ENCODE peak calls at places on chromosomes 11 and 22, in eight cellular contexts. P, O, F, V, M, E, I and B are unnamed samples.

GRCh38 chr11:116404143-116404800 is 368.5 kb downstream of the BUD13 start:
- DNase-seq in P (no peak), O (no peak), F (no peak), V (no peak), M (no peak), E (no peak), I (no peak), B (no peak)

GRCh38 chr11:112725636-112726035 is 235.6 kb upstream of the NCAM1 start:
- DNase-seq in P (no peak), O (no peak), F (no peak), V (no peak), M (no peak), E (no peak), I (no peak), B (no peak)

GRCh38 chr11:16261836-16262644 is 94.3 kb downstream of the SOX6 start:
- DNase-seq in P (no peak), O (no peak), F (no peak), V (no peak), M (no peak), E (no peak), I (no peak), B (peak)

GRCh38 chr22:49571326-49571725 is 256.3 kb downstream of the BRD1 start:
- DNase-seq in P (no peak), O (no peak), F (no peak), V (no peak), M (no peak), E (no peak), I (no peak), B (no peak)

GRCh38 chr11:77345621-77346020 is 44.1 kb upstream of the GDPD4 start:
- DNase-seq in P (no peak), O (no peak), F (no peak), V (no peak), M (no peak), E (no peak), I (no peak), B (no peak)

GRCh38 chr11:13635290-13635689 is 33.2 kb upstream of the FAR1 start:
- DNase-seq in P (no peak), O (no peak), F (no peak), V (no peak), M (no peak), E (no peak), I (no peak), B (no peak)

GRCh38 chr11:112785717-112786116 is 175.5 kb upstream of the NCAM1 start:
- DNase-seq in P (peak), O (no peak), F (no peak), V (no peak), M (no peak), E (no peak), I (no peak), B (no peak)

GRCh38 chr11:19326499-19326898 is 85.8 kb upstream of the E2F8 start:
- DNase-seq in P (no peak), O (no peak), F (no peak), V (no peak), M (no peak), E (no peak), I (no peak), B (peak)

GRCh38 chr11:46300270-46300669 is 22.8 kb downstream of the CREB3L1 start:
- DNase-seq in P (no peak), O (no peak), F (no peak), V (no peak), M (no peak), E (no peak), I (no peak), B (no peak)

GRCh38 chr11:83751041-83751440 is 464.9 kb upstream of the CCDC90B start:
- DNase-seq in P (no peak), O (no peak), F (no peak), V (no peak), M (no peak), E (no peak), I (no peak), B (no peak)

GRCh38 chr22:45317551-45318167 is 7.9 kb downstream of the FAM118A start:
- DNase-seq in P (peak), O (peak), F (no peak), V (no peak), M (no peak), E (no peak), I (peak), B (peak)

GRCh38 chr11:79366218-79366617 is 74.6 kb downstream of the TENM4 start:
- DNase-seq in P (no peak), O (no peak), F (no peak), V (no peak), M (no peak), E (no peak), I (no peak), B (no peak)

GRCh38 chr11:13314676-13315394 is 37.2 kb downstream of the BMAL1 start:
- DNase-seq in P (no peak), O (no peak), F (no peak), V (no peak), M (no peak), E (no peak), I (no peak), B (no peak)

GRCh38 chr11:5004429-5005274 is 10.0 kb downstream of the OR51L1 start:
- DNase-seq in P (peak), O (peak), F (peak), V (no peak), M (no peak), E (no peak), I (no peak), B (peak)

GRCh38 chr11:130947058-130947457 is 30.8 kb upstream of the SNX19 start:
- DNase-seq in P (no peak), O (no peak), F (no peak), V (no peak), M (no peak), E (no peak), I (no peak), B (no peak)

GRCh38 chr11:60193687-60194433 is 11.0 kb upstream of the MS4A6A start:
- DNase-seq in P (peak), O (peak), F (peak), V (peak), M (peak), E (no peak), I (peak), B (peak)

GRCh38 chr11:47161890-47162289 is 14.8 kb downstream of the ARFGAP2 start:
- DNase-seq in P (no peak), O (no peak), F (no peak), V (no peak), M (no peak), E (no peak), I (no peak), B (no peak)

GRCh38 chr11:11170352-11171084 is 182.5 kb downstream of the CSNK2A3 start:
- DNase-seq in P (no peak), O (no peak), F (no peak), V (no peak), M (no peak), E (no peak), I (no peak), B (no peak)

GRCh38 chr22:19943665-19944026 is 2.0 kb upstream of the TXNRD2 start:
- DNase-seq in P (no peak), O (peak), F (no peak), V (no peak), M (no peak), E (no peak), I (no peak), B (no peak)

GRCh38 chr11:78801161-78801884 is 226.7 kb upstream of the NARS2 start:
- DNase-seq in P (peak), O (no peak), F (no peak), V (no peak), M (no peak), E (no peak), I (no peak), B (peak)

GRCh38 chr11:95068549-95068948 is 1.8 kb downstream of the SRSF8 start:
- DNase-seq in P (peak), O (peak), F (peak), V (peak), M (no peak), E (peak), I (peak), B (peak)

GRCh38 chr11:32884770-32885384 is 7.7 kb upstream of the QSER1 start:
- DNase-seq in P (no peak), O (no peak), F (no peak), V (no peak), M (no peak), E (no peak), I (no peak), B (peak)

GRCh38 chr11:45282070-45282469 is 4.1 kb downstream of the SYT13 start:
- DNase-seq in P (no peak), O (no peak), F (no peak), V (peak), M (no peak), E (no peak), I (no peak), B (peak)

GRCh38 chr22:47807506-47807905 is 1045.1 kb downstream of the TBC1D22A start:
- DNase-seq in P (no peak), O (no peak), F (no peak), V (no peak), M (no peak), E (no peak), I (no peak), B (no peak)

GRCh38 chr11:87391501-87391900 is 353.8 kb downstream of the TMEM135 start:
- DNase-seq in P (no peak), O (no peak), F (no peak), V (no peak), M (no peak), E (no peak), I (no peak), B (no peak)

GRCh38 chr11:128886401-128887119 is 4.6 kb upstream of the KCNJ5 start:
- DNase-seq in P (no peak), O (no peak), F (peak), V (peak), M (no peak), E (no peak), I (no peak), B (peak)

GRCh38 chr22:20116376-20116950 is 559 bp downstream of the RANBP1 start:
- DNase-seq in P (peak), O (no peak), F (no peak), V (no peak), M (no peak), E (peak), I (no peak), B (no peak)

GRCh38 chr11:111427471-111427912 is 48.4 kb upstream of the POU2AF1 start:
- DNase-seq in P (no peak), O (no peak), F (peak), V (no peak), M (no peak), E (no peak), I (no peak), B (peak)

GRCh38 chr11:35155677-35156076 is 16.7 kb downstream of the CD44 start:
- DNase-seq in P (no peak), O (no peak), F (no peak), V (no peak), M (no peak), E (no peak), I (no peak), B (no peak)

GRCh38 chr11:30197869-30198268 is 32.9 kb upstream of the FSHB start:
- DNase-seq in P (no peak), O (no peak), F (no peak), V (no peak), M (no peak), E (no peak), I (no peak), B (no peak)

GRCh38 chr11:10375280-10376048 is 70.6 kb downstream of the ADM start:
- DNase-seq in P (no peak), O (no peak), F (no peak), V (no peak), M (no peak), E (no peak), I (no peak), B (no peak)

GRCh38 chr11:6002202-6002699 is 4.5 kb downstream of the OR56A4 start:
- DNase-seq in P (no peak), O (no peak), F (no peak), V (no peak), M (no peak), E (no peak), I (no peak), B (no peak)

GRCh38 chr11:36391062-36391461 is 95.0 kb downstream of the PRR5L start:
- DNase-seq in P (no peak), O (peak), F (no peak), V (no peak), M (no peak), E (no peak), I (no peak), B (peak)

GRCh38 chr11:72235351-72236057 is 8.5 kb downstream of the PHOX2A start:
- DNase-seq in P (no peak), O (no peak), F (no peak), V (peak), M (no peak), E (no peak), I (no peak), B (no peak)